ENCODE peak calls at places on chromosomes 4 and X, in eight cellular contexts. H is pancreas, V is lower lobe of right lung, S is fibroblast of pulmonary artery, M is WTC11, Q is AG09319, K is psoas muscle, U is cardiac fibroblast. B is an unnamed sample.

GRCh38 chrX:134186362-134187121 is 50.4 kb upstream of the CCDC160 start:
- DNase-seq in H (no peak), V (no peak), S (no peak), M (no peak), Q (no peak), K (no peak), U (no peak), B (no peak)

GRCh38 chr4:107856901-107857300 is 32.2 kb downstream of the SGMS2 start:
- DNase-seq in H (no peak), V (no peak), S (no peak), M (no peak), Q (no peak), K (no peak), U (no peak), B (no peak)

GRCh38 chr4:109211671-109212070 is 90.8 kb downstream of the COL25A1 start:
- DNase-seq in H (no peak), V (no peak), S (peak), M (no peak), Q (no peak), K (no peak), U (peak), B (no peak)

GRCh38 chr4:107449611-107450369 is 270.2 kb downstream of the PAPSS1 start:
- DNase-seq in H (no peak), V (no peak), S (no peak), M (no peak), Q (no peak), K (no peak), U (no peak), B (no peak)

GRCh38 chrX:41027388-41027787 is 57.9 kb upstream of the USP9X start:
- DNase-seq in H (no peak), V (no peak), S (peak), M (no peak), Q (peak), K (no peak), U (peak), B (peak)

GRCh38 chr4:44806076-44806475 is 79.7 kb upstream of the GNPDA2 start:
- DNase-seq in H (no peak), V (no peak), S (no peak), M (no peak), Q (no peak), K (no peak), U (no peak), B (no peak)

GRCh38 chr4:132651193-132651592 is 497.9 kb upstream of the PCDH10 start:
- DNase-seq in H (no peak), V (no peak), S (no peak), M (no peak), Q (no peak), K (no peak), U (no peak), B (no peak)

GRCh38 chr4:110612631-110613269 is 10.1 kb downstream of the PITX2 start:
- DNase-seq in H (no peak), V (no peak), S (no peak), M (no peak), Q (no peak), K (no peak), U (no peak), B (no peak)

GRCh38 chr4:43716721-43717395 is 731.8 kb downstream of the KCTD8 start:
- DNase-seq in H (no peak), V (no peak), S (no peak), M (no peak), Q (no peak), K (no peak), U (no peak), B (no peak)

GRCh38 chrX:87572911-87573310 is 55.3 kb downstream of the KLHL4 start:
- DNase-seq in H (no peak), V (no peak), S (peak), M (no peak), Q (no peak), K (no peak), U (peak), B (peak)

GRCh38 chrX:71636438-71637252 is 18.3 kb upstream of the CXCR3 start:
- DNase-seq in H (no peak), V (no peak), S (no peak), M (no peak), Q (no peak), K (no peak), U (peak), B (no peak)

GRCh38 chr4:2300431-2300861 is 38.5 kb upstream of the MXD4 start:
- DNase-seq in H (no peak), V (no peak), S (no peak), M (no peak), Q (no peak), K (no peak), U (no peak), B (no peak)

GRCh38 chrX:153438522-153438921 is 7.3 kb downstream of the TREX2 start:
- DNase-seq in H (no peak), V (no peak), S (peak), M (no peak), Q (no peak), K (no peak), U (peak), B (peak)

GRCh38 chr4:139873111-139873866 is 207.7 kb downstream of the MGST2 start:
- DNase-seq in H (no peak), V (no peak), S (no peak), M (no peak), Q (no peak), K (no peak), U (peak), B (no peak)

GRCh38 chrX:141642979-141643378 is 53.5 kb downstream of the SPANXA2 start:
- DNase-seq in H (no peak), V (no peak), S (peak), M (no peak), Q (no peak), K (no peak), U (peak), B (peak)

GRCh38 chrX:11628399-11628798 is 37.3 kb downstream of the ARHGAP6 start:
- DNase-seq in H (no peak), V (no peak), S (no peak), M (no peak), Q (no peak), K (no peak), U (no peak), B (no peak)

GRCh38 chr4:110533940-110534339 is 58.0 kb downstream of the ENPEP start:
- DNase-seq in H (no peak), V (no peak), S (peak), M (no peak), Q (peak), K (no peak), U (peak), B (peak)

GRCh38 chrX:110421499-110422455 is 63.1 kb downstream of the RTL9 start:
- DNase-seq in H (peak), V (peak), S (no peak), M (no peak), Q (no peak), K (no peak), U (no peak), B (no peak)

GRCh38 chr4:181962321-181962720 is 280.9 kb upstream of the TENM3 start:
- DNase-seq in H (no peak), V (no peak), S (no peak), M (no peak), Q (peak), K (no peak), U (no peak), B (peak)

GRCh38 chr4:40747436-40747835 is 2.3 kb upstream of the NSUN7 start:
- DNase-seq in H (no peak), V (no peak), S (no peak), M (no peak), Q (no peak), K (no peak), U (no peak), B (no peak)

GRCh38 chr4:99966692-99967091 is 16.6 kb upstream of the H2AZ1 start:
- DNase-seq in H (no peak), V (no peak), S (no peak), M (no peak), Q (no peak), K (no peak), U (peak), B (peak)

GRCh38 chrX:150958177-150958576 is 25.0 kb upstream of the HMGB3 start:
- DNase-seq in H (no peak), V (no peak), S (no peak), M (no peak), Q (no peak), K (no peak), U (no peak), B (no peak)

GRCh38 chrX:85573801-85574200 is 194.3 kb upstream of the POF1B start:
- DNase-seq in H (no peak), V (no peak), S (no peak), M (no peak), Q (no peak), K (no peak), U (no peak), B (no peak)

GRCh38 chr4:173319696-173320095 is 14.5 kb downstream of the HMGB2 start:
- DNase-seq in H (no peak), V (no peak), S (peak), M (no peak), Q (no peak), K (no peak), U (peak), B (peak)

GRCh38 chrX:9431281-9431680 is 33.6 kb upstream of the TBL1X start:
- DNase-seq in H (no peak), V (no peak), S (no peak), M (no peak), Q (no peak), K (no peak), U (no peak), B (no peak)

GRCh38 chr4:183751081-183751480 is 92.0 kb downstream of the TRAPPC11 start:
- DNase-seq in H (no peak), V (no peak), S (no peak), M (no peak), Q (no peak), K (no peak), U (no peak), B (no peak)

GRCh38 chrX:72479324-72480274 is 93.0 kb downstream of the HDAC8 start:
- DNase-seq in H (no peak), V (no peak), S (no peak), M (no peak), Q (no peak), K (no peak), U (no peak), B (no peak)

GRCh38 chrX:120474085-120474484 is 5.0 kb upstream of the LAMP2 start:
- DNase-seq in H (no peak), V (no peak), S (no peak), M (no peak), Q (no peak), K (no peak), U (no peak), B (no peak)

GRCh38 chrX:56729152-56729557 is at the start of gene NBDY:
- DNase-seq in H (no peak), V (no peak), S (peak), M (peak), Q (no peak), K (peak), U (peak), B (peak)

GRCh38 chrX:129782015-129782495 is 2.3 kb downstream of the SASH3 start:
- DNase-seq in H (no peak), V (no peak), S (no peak), M (no peak), Q (no peak), K (no peak), U (no peak), B (no peak)

GRCh38 chr4:184388106-184388505 is 86.2 kb downstream of the IRF2 start:
- DNase-seq in H (no peak), V (no peak), S (no peak), M (no peak), Q (no peak), K (no peak), U (no peak), B (no peak)

GRCh38 chr4:170089274-170089742 is 448 bp downstream of the AADAT start:
- DNase-seq in H (no peak), V (peak), S (peak), M (peak), Q (no peak), K (no peak), U (peak), B (peak)

GRCh38 chr4:56129431-56129861 is 180.7 kb downstream of the CEP135 start:
- DNase-seq in H (peak), V (peak), S (peak), M (peak), Q (no peak), K (no peak), U (no peak), B (no peak)

GRCh38 chr4:124768596-124768995 is 56.1 kb upstream of the ANKRD50 start:
- DNase-seq in H (no peak), V (no peak), S (peak), M (no peak), Q (no peak), K (no peak), U (peak), B (peak)

GRCh38 chr4:92840880-92841279 is 537.1 kb downstream of the GRID2 start:
- DNase-seq in H (no peak), V (no peak), S (no peak), M (no peak), Q (no peak), K (no peak), U (no peak), B (no peak)

DNA sequence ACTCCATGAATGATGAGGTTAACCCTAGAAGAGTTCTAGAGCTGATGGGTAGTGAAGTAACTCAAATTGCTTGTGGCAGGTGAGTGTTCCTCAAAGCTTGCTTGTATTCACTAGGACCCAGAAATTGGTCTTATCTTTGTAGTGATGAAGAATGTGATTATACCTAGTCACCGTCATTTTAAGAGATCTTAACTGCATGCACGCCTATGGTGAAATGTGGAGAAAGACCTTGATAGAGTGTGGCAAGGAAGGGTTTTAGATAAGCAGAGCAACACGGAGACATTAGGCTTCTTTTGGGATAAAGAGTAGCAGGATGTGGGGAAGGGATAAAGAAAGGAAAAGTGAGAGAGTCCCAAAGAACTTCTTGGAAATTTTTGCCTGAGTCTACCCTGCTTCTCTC is 42.4 kb downstream of the NAP1L5 start:
- DNase-seq in H (no peak), V (no peak), S (no peak), M (no peak), Q (no peak), K (no peak), U (no peak), B (no peak)
- TF ChIP-seq CTCF in H (no peak), V (no peak), S (no peak), M (no peak), Q (no peak), K (no peak), U (no peak), B (no peak)

GRCh38 chr4:13298655-13299054 is 185.5 kb downstream of the RAB28 start:
- DNase-seq in H (no peak), V (no peak), S (peak), M (no peak), Q (no peak), K (no peak), U (no peak), B (no peak)
- TF ChIP-seq CTCF in H (no peak), V (no peak), S (no peak), M (no peak), Q (no peak), K (no peak), U (no peak), B (no peak)

GRCh38 chrX:30488092-30488491 is 89.5 kb downstream of the TASL start:
- DNase-seq in H (no peak), V (no peak), S (peak), M (no peak), Q (no peak), K (no peak), U (peak), B (peak)

GRCh38 chrX:30489323-30489722 is 88.2 kb downstream of the TASL start:
- DNase-seq in H (no peak), V (no peak), S (no peak), M (peak), Q (no peak), K (no peak), U (no peak), B (peak)

GRCh38 chrX:30495468-30495867 is 82.1 kb downstream of the TASL start:
- DNase-seq in H (no peak), V (no peak), S (no peak), M (no peak), Q (no peak), K (no peak), U (no peak), B (no peak)

DNA sequence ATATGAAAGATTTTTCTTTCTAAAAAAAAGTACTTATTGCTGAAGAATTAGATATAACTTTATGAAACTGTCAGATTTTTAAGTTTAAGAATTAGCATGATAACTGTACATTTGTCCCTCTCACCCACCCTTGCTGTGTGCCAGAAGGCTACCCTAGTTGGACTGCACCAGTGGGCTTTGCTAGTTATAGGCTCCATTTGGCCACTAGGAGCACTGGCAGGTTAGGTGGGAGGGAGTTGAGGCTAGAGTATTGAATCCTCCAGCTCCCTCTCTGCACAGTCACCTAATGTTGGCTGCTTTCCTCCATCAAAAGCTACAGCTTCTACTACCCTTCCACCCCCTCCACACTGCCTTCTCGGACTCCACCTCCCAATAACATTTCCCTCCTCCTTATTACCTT is 84.2 kb downstream of the TASL start:
- DNase-seq in H (no peak), V (no peak), S (no peak), M (no peak), Q (no peak), K (no peak), U (no peak), B (no peak)
- TF ChIP-seq CTCF in H (no peak), V (no peak), S (no peak), M (no peak), Q (no peak), K (no peak), U (no peak), B (no peak)

GRCh38 chr4:6362896-6363295 is 93.2 kb downstream of the WFS1 start:
- DNase-seq in H (no peak), V (no peak), S (peak), M (peak), Q (no peak), K (no peak), U (peak), B (peak)

GRCh38 chr4:6360385-6360784 is 90.7 kb downstream of the WFS1 start:
- DNase-seq in H (no peak), V (no peak), S (no peak), M (peak), Q (no peak), K (no peak), U (peak), B (no peak)

GRCh38 chr4:6361076-6361784 is 91.6 kb downstream of the WFS1 start:
- DNase-seq in H (no peak), V (no peak), S (no peak), M (no peak), Q (no peak), K (no peak), U (no peak), B (no peak)

GRCh38 chr4:6364146-6364545 is 94.5 kb downstream of the WFS1 start:
- DNase-seq in H (no peak), V (no peak), S (no peak), M (no peak), Q (no peak), K (no peak), U (no peak), B (no peak)

GRCh38 chr4:6362243-6362885 is 92.7 kb downstream of the WFS1 start:
- DNase-seq in H (no peak), V (no peak), S (no peak), M (no peak), Q (no peak), K (no peak), U (no peak), B (no peak)
- TF ChIP-seq CTCF in H (no peak), V (no peak), S (no peak), M (no peak), Q (no peak), K (no peak), U (no peak), B (no peak)

DNA sequence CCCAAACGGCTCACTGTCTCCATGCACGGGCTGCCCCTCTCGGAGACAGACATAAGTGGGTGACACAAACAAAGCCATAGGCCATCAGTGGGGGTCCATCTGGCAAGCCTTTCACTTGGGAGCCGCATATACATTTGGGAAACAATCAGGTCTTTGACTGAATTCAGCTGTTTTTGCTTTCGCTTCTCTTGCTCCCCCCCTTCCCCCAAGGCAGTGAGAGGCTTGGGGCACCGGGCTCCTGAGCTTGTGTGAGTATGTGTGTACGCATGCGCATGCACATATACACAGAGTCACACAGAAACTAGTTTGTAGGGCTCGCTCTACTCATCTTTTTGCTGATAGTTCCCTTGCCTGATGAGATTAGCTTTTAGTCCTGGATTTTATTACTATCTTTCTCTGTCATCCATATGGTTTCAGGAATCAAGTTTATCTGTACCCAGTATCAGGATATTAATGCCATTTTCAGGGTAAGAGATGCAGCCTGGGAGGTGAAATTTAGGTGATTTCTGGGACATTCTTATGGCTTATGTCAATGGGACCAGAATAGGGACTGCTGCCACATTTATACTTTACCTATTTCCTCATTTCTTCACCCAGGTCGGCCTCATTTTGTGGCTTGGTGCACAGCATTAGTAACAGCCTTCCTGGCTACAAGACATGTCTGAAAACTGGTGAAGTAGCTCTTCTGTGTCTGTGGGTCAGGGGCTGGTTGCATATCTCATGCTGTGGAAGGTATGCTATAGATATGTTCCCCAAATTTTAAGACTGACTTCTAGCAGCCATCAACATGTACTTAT is 284.6 kb downstream of the AFF2 start:
- DNase-seq in H (no peak), V (no peak), S (no peak), M (peak), Q (no peak), K (no peak), U (no peak), B (no peak)
- TF ChIP-seq CTCF in H (no peak), V (no peak), S (no peak), M (no peak), Q (no peak), K (no peak), U (no peak), B (no peak)

DNA sequence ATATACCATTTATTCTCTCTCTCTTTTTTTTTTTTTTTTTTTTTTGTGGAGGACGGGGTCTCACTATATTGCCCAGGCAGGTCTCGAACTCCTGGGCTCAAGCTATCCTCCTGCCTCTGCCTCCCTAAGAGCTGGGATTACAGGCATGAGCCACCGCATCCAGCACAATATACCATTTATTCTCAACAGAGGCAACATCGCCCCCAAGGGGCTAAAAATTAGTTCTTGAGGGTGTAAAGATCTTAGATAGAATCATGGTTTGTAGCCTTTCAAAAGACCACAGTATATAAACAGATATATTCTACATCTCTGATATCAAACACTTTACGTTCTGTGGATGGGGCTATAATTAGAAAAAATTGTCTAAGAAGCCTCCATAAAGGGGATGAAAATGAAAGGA is 39.8 kb upstream of the TCEAL2 start:
- DNase-seq in H (no peak), V (no peak), S (no peak), M (peak), Q (no peak), K (no peak), U (peak), B (no peak)
- TF ChIP-seq CTCF in H (no peak), V (no peak), S (no peak), M (no peak), Q (no peak), K (no peak), U (no peak), B (no peak)

DNA sequence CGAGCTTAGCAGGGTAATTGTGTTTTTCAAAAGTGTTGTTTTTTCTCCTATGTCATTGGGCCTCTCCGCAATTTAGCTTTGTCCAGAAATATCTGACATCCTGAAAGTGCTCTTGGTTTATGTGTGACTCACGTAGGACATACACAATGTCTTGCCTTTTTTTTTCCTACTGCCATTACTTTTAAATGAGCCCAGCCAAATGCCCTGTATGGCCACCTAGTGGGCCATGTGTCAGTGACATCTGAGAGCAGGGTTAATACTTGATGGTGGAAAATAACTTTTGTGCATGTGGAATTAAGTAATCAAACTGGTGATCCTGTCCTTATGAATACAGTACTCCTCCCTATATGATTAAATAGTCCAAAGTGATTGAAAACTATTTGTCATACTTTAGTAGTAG is 1411.1 kb upstream of the TENM3 start:
- DNase-seq in H (no peak), V (no peak), S (no peak), M (no peak), Q (no peak), K (no peak), U (no peak), B (no peak)
- TF ChIP-seq CTCF in H (no peak), V (no peak), S (peak), M (no peak), Q (no peak), K (no peak), U (no peak), B (peak)